ENCODE peak calls at places on chromosomes 1 and 21, in ten cellular contexts. I, J, Z, B, T, E, A, Y, R and C are unnamed samples.

GRCh38 chr1:201886103-201886885 is 2.4 kb upstream of the SHISA4 start:
- DNase-seq in I (no peak), J (no peak), Z (no peak), B (no peak), T (peak), E (no peak), A (no peak), Y (no peak), R (peak), C (no peak)

GRCh38 chr21:34076835-34077234 is 3.5 kb downstream of the MRPS6 start:
- DNase-seq in I (no peak), J (no peak), Z (no peak), B (no peak), T (no peak), E (no peak), A (no peak), Y (no peak), R (no peak), C (no peak)

GRCh38 chr1:186925881-186926676 is 97.3 kb downstream of the PLA2G4A start:
- DNase-seq in I (no peak), J (no peak), Z (no peak), B (no peak), T (no peak), E (no peak), A (no peak), Y (no peak), R (no peak), C (no peak)

GRCh38 chr1:204232530-204232929 is 18.7 kb upstream of the GOLT1A start:
- DNase-seq in I (no peak), J (no peak), Z (no peak), B (no peak), T (no peak), E (no peak), A (no peak), Y (no peak), R (no peak), C (no peak)

GRCh38 chr1:56803561-56804156 is 15.5 kb downstream of the FYB2 start:
- DNase-seq in I (peak), J (no peak), Z (peak), B (no peak), T (peak), E (no peak), A (no peak), Y (no peak), R (no peak), C (no peak)

GRCh38 chr21:42599962-42600361 is 53.5 kb upstream of the PDE9A start:
- DNase-seq in I (no peak), J (no peak), Z (no peak), B (no peak), T (no peak), E (no peak), A (no peak), Y (no peak), R (peak), C (no peak)

GRCh38 chr1:23980725-23981063 is 567 bp upstream of the SRSF10 start:
- DNase-seq in I (peak), J (no peak), Z (peak), B (no peak), T (peak), E (no peak), A (peak), Y (no peak), R (no peak), C (no peak)

GRCh38 chr21:32386195-32386870 is 6.5 kb downstream of the URB1 start:
- DNase-seq in I (peak), J (no peak), Z (no peak), B (no peak), T (no peak), E (no peak), A (no peak), Y (no peak), R (no peak), C (no peak)

GRCh38 chr21:35469446-35469845 is 420.3 kb upstream of the RUNX1 start:
- DNase-seq in I (no peak), J (no peak), Z (no peak), B (no peak), T (no peak), E (no peak), A (no peak), Y (no peak), R (no peak), C (no peak)

GRCh38 chr21:35468991-35469390 is 419.9 kb upstream of the RUNX1 start:
- DNase-seq in I (no peak), J (no peak), Z (no peak), B (no peak), T (no peak), E (no peak), A (no peak), Y (no peak), R (no peak), C (no peak)

GRCh38 chr21:35473496-35473895 is 424.4 kb upstream of the RUNX1 start:
- DNase-seq in I (no peak), J (no peak), Z (no peak), B (no peak), T (no peak), E (no peak), A (no peak), Y (no peak), R (no peak), C (no peak)

GRCh38 chr21:35467536-35467935 is 418.4 kb upstream of the RUNX1 start:
- DNase-seq in I (no peak), J (no peak), Z (no peak), B (no peak), T (no peak), E (no peak), A (no peak), Y (no peak), R (no peak), C (no peak)

DNA sequence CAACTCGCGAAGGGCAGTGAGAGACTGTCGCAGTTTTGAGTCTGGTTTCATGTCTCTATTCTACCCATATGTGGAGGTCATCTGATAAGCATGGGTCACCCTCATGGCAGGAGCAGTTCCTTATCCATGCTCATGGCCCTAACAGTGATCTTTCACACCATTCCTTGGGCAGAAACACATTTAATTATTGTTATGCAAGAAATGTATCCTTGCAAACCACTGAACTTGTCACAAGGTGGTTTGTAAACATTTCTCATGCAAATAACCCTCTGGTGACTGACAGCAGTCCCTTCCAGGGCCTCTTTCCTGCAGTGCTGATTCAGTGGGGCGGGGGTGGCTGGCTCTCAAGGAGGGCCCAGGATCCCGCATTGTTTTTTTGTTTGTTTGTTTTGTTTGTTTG is 421.4 kb upstream of the RUNX1 start:
- DNase-seq in I (no peak), J (no peak), Z (no peak), B (no peak), T (peak), E (no peak), A (no peak), Y (peak), R (no peak), C (no peak)
- H3K27ac ChIP-seq in I (no peak), J (no peak), Z (no peak), B (no peak), T (no peak), E (no peak), A (no peak), Y (no peak), R (no peak), C (no peak)

DNA sequence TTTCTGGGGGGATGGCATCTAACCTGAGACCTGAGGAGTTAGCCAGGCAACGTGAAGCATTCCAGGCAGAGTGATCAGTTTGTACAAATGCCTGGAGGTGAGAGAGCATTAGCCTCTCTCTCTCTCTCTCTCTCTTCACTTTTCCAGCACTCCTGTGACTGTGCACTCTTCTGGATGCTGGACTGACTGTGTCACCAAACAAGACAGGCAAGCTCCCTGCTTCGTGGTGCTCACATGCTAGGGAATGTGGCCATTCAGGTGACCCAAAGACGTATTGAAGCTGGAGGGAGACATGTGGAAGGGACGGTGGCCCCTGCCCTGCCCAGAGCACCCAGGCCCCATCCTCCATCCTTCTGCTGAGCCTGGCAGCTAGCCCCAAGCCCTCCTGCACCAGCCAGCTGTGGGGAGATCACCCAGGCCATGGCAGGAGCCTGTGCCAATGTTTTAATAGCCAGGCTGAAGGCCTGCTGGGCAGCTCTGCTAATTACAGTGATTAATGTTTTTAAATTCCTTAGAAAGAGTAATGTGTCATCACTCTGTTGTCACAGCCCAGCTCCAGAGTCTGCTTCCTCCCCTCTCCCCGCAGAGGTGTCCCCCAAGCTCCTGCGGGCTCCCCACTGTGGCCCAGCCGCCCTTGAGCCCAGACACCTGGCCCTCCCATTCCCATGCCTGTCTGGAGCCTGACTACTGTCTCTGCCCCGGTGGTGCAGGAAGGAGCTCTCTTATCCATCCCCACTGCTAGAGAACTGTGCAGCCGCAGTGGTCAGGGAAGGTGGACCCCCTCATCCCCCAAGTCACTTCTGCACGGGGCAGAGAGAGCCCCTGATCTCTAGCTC is 48.9 kb downstream of the UBIAD1 start:
- DNase-seq in I (no peak), J (no peak), Z (no peak), B (no peak), T (no peak), E (no peak), A (no peak), Y (no peak), R (no peak), C (no peak)
- TF ChIP-seq EP300 in I (no peak), J (no peak), Z (no peak), B (no peak), T (no peak), E (no peak), A (no peak), Y (no peak), R (no peak), C (no peak)

GRCh38 chr1:18743233-18743632 is 112.6 kb downstream of the PAX7 start:
- DNase-seq in I (no peak), J (no peak), Z (no peak), B (no peak), T (peak), E (no peak), A (no peak), Y (no peak), R (no peak), C (no peak)
- TF ChIP-seq POLR2A in I (no peak), J (no peak), Z (no peak), B (no peak), T (no peak), E (no peak), A (no peak), Y (no peak), R (no peak), C (no peak)

GRCh38 chr1:86388777-86389176 is 7.3 kb downstream of the ODF2L start:
- DNase-seq in I (no peak), J (no peak), Z (no peak), B (no peak), T (no peak), E (no peak), A (no peak), Y (no peak), R (no peak), C (no peak)
- H3K27ac ChIP-seq in I (no peak), J (no peak), Z (no peak), B (peak), T (no peak), E (no peak), A (no peak), Y (no peak), R (no peak), C (no peak)

GRCh38 chr1:209854196-209854595 is 26.4 kb downstream of the UTP25 start:
- DNase-seq in I (no peak), J (no peak), Z (no peak), B (no peak), T (no peak), E (no peak), A (no peak), Y (no peak), R (no peak), C (no peak)
- TF ChIP-seq EP300 in I (no peak), J (no peak), Z (no peak), B (no peak), T (no peak), E (no peak), A (no peak), Y (no peak), R (no peak), C (no peak)

DNA sequence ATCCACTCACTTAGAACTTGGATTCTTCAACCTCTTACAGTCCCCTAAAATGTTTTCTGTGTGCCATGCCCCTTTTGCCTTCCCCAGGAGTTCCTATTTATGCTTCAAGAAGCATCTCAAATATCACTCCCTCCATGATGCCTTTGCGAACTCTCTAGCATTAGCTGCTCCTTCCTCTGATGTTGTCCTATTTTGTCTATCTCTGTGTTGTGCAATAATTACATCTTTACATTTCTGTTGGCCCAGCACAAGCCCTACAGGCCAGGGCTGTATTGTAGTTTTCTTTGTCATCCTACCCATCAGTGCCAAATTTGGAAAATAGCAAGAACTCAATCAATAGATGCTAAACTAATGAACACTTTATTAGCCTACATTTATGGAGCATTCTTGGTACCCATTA is 125.8 kb downstream of the ST6GALNAC5 start:
- DNase-seq in I (no peak), J (no peak), Z (no peak), B (no peak), T (no peak), E (no peak), A (no peak), Y (no peak), R (no peak), C (no peak)
- TF ChIP-seq POLR2A in I (no peak), J (no peak), Z (no peak), B (no peak), T (no peak), E (no peak), A (no peak), Y (no peak), R (no peak), C (no peak)

GRCh38 chr1:209675567-209676154 is 449 bp downstream of the G0S2 start:
- DNase-seq in I (no peak), J (no peak), Z (peak), B (no peak), T (peak), E (peak), A (no peak), Y (no peak), R (no peak), C (no peak)
- H3K27ac ChIP-seq in I (peak), J (no peak), Z (peak), B (no peak), T (peak), E (peak), A (peak), Y (no peak), R (no peak), C (peak)